ENCODE peak calls at places on chromosomes 16 and 17, in seven cellular contexts. L is stimulated activated CD8-positive, alpha-beta memory T cell treated with anti-CD3 and anti-CD28 coated beads, Interleukin-7, amount 100 ng/mL, for 24 hours; Y is glutamatergic neuron; O is pancreas; A is skeletal muscle cell; F is activated gamma-delta T cell treated with Interleukin-2 at 50 U/mL for 16 hours; T is upper lobe of left lung. I is an unnamed sample.

GRCh38 chr16:83733301-83733700 is 74.5 kb upstream of the HSBP1 start:
- DNase-seq in L (no peak), Y (no peak), O (peak), A (no peak), F (no peak), T (no peak), I (peak)

GRCh38 chr16:66315210-66315825 is 51.2 kb upstream of the CDH5 start:
- DNase-seq in L (peak), Y (peak), O (peak), A (peak), F (peak), T (no peak), I (peak)

GRCh38 chr16:30076276-30076791 is 540 bp downstream of the PPP4C start:
- DNase-seq in L (no peak), Y (no peak), O (peak), A (no peak), F (no peak), T (no peak), I (no peak)

GRCh38 chr17:70808596-70808995 is 639.3 kb downstream of the KCNJ2 start:
- DNase-seq in L (no peak), Y (no peak), O (no peak), A (no peak), F (no peak), T (no peak), I (no peak)

GRCh38 chr16:25027781-25028180 is 12.6 kb upstream of the ARHGAP17 start:
- DNase-seq in L (no peak), Y (no peak), O (no peak), A (no peak), F (no peak), T (no peak), I (no peak)

GRCh38 chr17:73003487-73003886 is 89.0 kb downstream of the SLC39A11 start:
- DNase-seq in L (no peak), Y (no peak), O (no peak), A (no peak), F (no peak), T (no peak), I (no peak)

GRCh38 chr17:28878981-28879380 is 18.6 kb downstream of the FLOT2 start:
- DNase-seq in L (no peak), Y (no peak), O (no peak), A (no peak), F (no peak), T (no peak), I (no peak)

GRCh38 chr16:73399997-73400396 is 352.1 kb upstream of the ZFHX3 start:
- DNase-seq in L (no peak), Y (no peak), O (no peak), A (no peak), F (no peak), T (no peak), I (no peak)

GRCh38 chr17:9669551-9670008 is 24.3 kb downstream of the USP43 start:
- DNase-seq in L (no peak), Y (no peak), O (no peak), A (no peak), F (no peak), T (no peak), I (no peak)

GRCh38 chr17:866568-867087 is 84.5 kb downstream of the MRM3 start:
- DNase-seq in L (no peak), Y (no peak), O (no peak), A (no peak), F (no peak), T (no peak), I (no peak)

GRCh38 chr16:2035431-2036199 is 8.9 kb downstream of the NHERF2 start:
- DNase-seq in L (no peak), Y (no peak), O (peak), A (peak), F (no peak), T (peak), I (peak)

GRCh38 chr17:37067555-37068111 is 118.9 kb downstream of the AATF start:
- DNase-seq in L (no peak), Y (no peak), O (peak), A (peak), F (no peak), T (peak), I (no peak)

GRCh38 chr16:88803264-88803987 is at the start of gene CDT1:
- DNase-seq in L (peak), Y (peak), O (peak), A (no peak), F (peak), T (peak), I (peak)

GRCh38 chr17:5123343-5124124 is 7.7 kb downstream of the USP6 start:
- DNase-seq in L (no peak), Y (no peak), O (no peak), A (no peak), F (no peak), T (peak), I (no peak)

GRCh38 chr17:35069311-35069710 is 5.8 kb upstream of the RFFL start:
- DNase-seq in L (no peak), Y (no peak), O (no peak), A (peak), F (no peak), T (no peak), I (no peak)

GRCh38 chr17:75457047-75457654 is 716 bp downstream of the TMEM94 start:
- DNase-seq in L (no peak), Y (peak), O (no peak), A (no peak), F (peak), T (peak), I (peak)

GRCh38 chr17:59914274-59914854 is 21.4 kb downstream of the RPS6KB1 start:
- DNase-seq in L (no peak), Y (no peak), O (no peak), A (no peak), F (no peak), T (no peak), I (peak)

GRCh38 chr16:50820225-50820624 is 78.3 kb downstream of the CYLD start:
- DNase-seq in L (no peak), Y (no peak), O (no peak), A (no peak), F (no peak), T (no peak), I (no peak)

GRCh38 chr16:22001591-22001990 is 675 bp upstream of the PDZD9 start:
- DNase-seq in L (no peak), Y (no peak), O (no peak), A (no peak), F (no peak), T (no peak), I (no peak)

GRCh38 chr16:19737306-19737975 is 19.4 kb downstream of the IQCK start:
- DNase-seq in L (no peak), Y (no peak), O (no peak), A (no peak), F (no peak), T (no peak), I (no peak)

GRCh38 chr17:9206989-9207317 is 185.6 kb downstream of the NTN1 start:
- DNase-seq in L (no peak), Y (no peak), O (no peak), A (no peak), F (no peak), T (no peak), I (no peak)

GRCh38 chr17:50891577-50891989 is 25.4 kb upstream of the TOB1 start:
- DNase-seq in L (no peak), Y (no peak), O (no peak), A (no peak), F (no peak), T (no peak), I (no peak)

GRCh38 chr16:66618588-66618987 is 14.1 kb downstream of the CMTM3 start:
- DNase-seq in L (no peak), Y (no peak), O (no peak), A (peak), F (no peak), T (no peak), I (no peak)

GRCh38 chr17:67656494-67657203 is 61.1 kb upstream of the NOL11 start:
- DNase-seq in L (no peak), Y (no peak), O (no peak), A (no peak), F (no peak), T (no peak), I (no peak)

GRCh38 chr17:79427621-79428539 is 183.0 kb downstream of the RBFOX3 start:
- DNase-seq in L (no peak), Y (no peak), O (no peak), A (no peak), F (no peak), T (peak), I (no peak)

GRCh38 chr17:69523252-69523861 is 108.9 kb downstream of the MAP2K6 start:
- DNase-seq in L (no peak), Y (peak), O (no peak), A (no peak), F (no peak), T (no peak), I (peak)

GRCh38 chr17:17750881-17751280 is 69.6 kb downstream of the RAI1 start:
- DNase-seq in L (no peak), Y (no peak), O (no peak), A (no peak), F (peak), T (no peak), I (no peak)

GRCh38 chr16:774086-775001 is 13.8 kb downstream of the MSLN start:
- DNase-seq in L (no peak), Y (no peak), O (no peak), A (no peak), F (no peak), T (peak), I (no peak)